ENCODE peak calls at places on chromosomes 7 and 10, in nine cellular contexts. One of them, this sample, is unnamed.

GRCh38 chr10:35271086-35271834 is 65.0 kb upstream of the CCNY start:
- DNase-seq in amygdala: no peak
- DNase-seq in naive thymus-derived CD8-positive, alpha-beta T cell: no peak
- DNase-seq in ELR: no peak
- DNase-seq in Calu3: no peak
- DNase-seq in C1 segment of cervical spinal cord: no peak
- DNase-seq in activated CD8-positive, alpha-beta T cell treated with anti-CD3 and anti-CD28 coated beads for 36 hours: no peak
- DNase-seq in AG04450: no peak
- DNase-seq in HFF-Myc: no peak
- DNase-seq in this sample: no peak

GRCh38 chr10:17229016-17229716 is 1.1 kb downstream of the VIM start:
- DNase-seq in amygdala: no peak
- DNase-seq in naive thymus-derived CD8-positive, alpha-beta T cell: peak
- DNase-seq in ELR: peak
- DNase-seq in Calu3: peak
- DNase-seq in C1 segment of cervical spinal cord: peak
- DNase-seq in activated CD8-positive, alpha-beta T cell treated with anti-CD3 and anti-CD28 coated beads for 36 hours: peak
- DNase-seq in AG04450: no peak
- DNase-seq in HFF-Myc: no peak
- DNase-seq in this sample: peak

GRCh38 chr7:4724648-4725013 is 42.5 kb downstream of the FOXK1 start:
- DNase-seq in amygdala: no peak
- DNase-seq in naive thymus-derived CD8-positive, alpha-beta T cell: no peak
- DNase-seq in ELR: peak
- DNase-seq in Calu3: peak
- DNase-seq in C1 segment of cervical spinal cord: no peak
- DNase-seq in activated CD8-positive, alpha-beta T cell treated with anti-CD3 and anti-CD28 coated beads for 36 hours: no peak
- DNase-seq in AG04450: no peak
- DNase-seq in HFF-Myc: no peak
- DNase-seq in this sample: no peak

GRCh38 chr7:21305455-21306235 is 122.2 kb upstream of the SP4 start:
- DNase-seq in amygdala: no peak
- DNase-seq in naive thymus-derived CD8-positive, alpha-beta T cell: no peak
- DNase-seq in ELR: no peak
- DNase-seq in Calu3: no peak
- DNase-seq in C1 segment of cervical spinal cord: no peak
- DNase-seq in activated CD8-positive, alpha-beta T cell treated with anti-CD3 and anti-CD28 coated beads for 36 hours: no peak
- DNase-seq in AG04450: no peak
- DNase-seq in HFF-Myc: no peak
- DNase-seq in this sample: no peak

GRCh38 chr10:47164800-47165128 is 135.2 kb upstream of the GDF10 start:
- DNase-seq in amygdala: no peak
- DNase-seq in naive thymus-derived CD8-positive, alpha-beta T cell: no peak
- DNase-seq in ELR: peak
- DNase-seq in Calu3: no peak
- DNase-seq in C1 segment of cervical spinal cord: no peak
- DNase-seq in activated CD8-positive, alpha-beta T cell treated with anti-CD3 and anti-CD28 coated beads for 36 hours: no peak
- DNase-seq in AG04450: no peak
- DNase-seq in HFF-Myc: no peak
- DNase-seq in this sample: no peak

GRCh38 chr10:69446650-69447151 is 4.6 kb upstream of the TSPAN15 start:
- DNase-seq in amygdala: no peak
- DNase-seq in naive thymus-derived CD8-positive, alpha-beta T cell: no peak
- DNase-seq in ELR: peak
- DNase-seq in Calu3: peak
- DNase-seq in C1 segment of cervical spinal cord: no peak
- DNase-seq in activated CD8-positive, alpha-beta T cell treated with anti-CD3 and anti-CD28 coated beads for 36 hours: no peak
- DNase-seq in AG04450: peak
- DNase-seq in HFF-Myc: peak
- DNase-seq in this sample: no peak

GRCh38 chr7:99357701-99358490 is 16.6 kb upstream of the ARPC1B start:
- DNase-seq in amygdala: no peak
- DNase-seq in naive thymus-derived CD8-positive, alpha-beta T cell: no peak
- DNase-seq in ELR: no peak
- DNase-seq in Calu3: no peak
- DNase-seq in C1 segment of cervical spinal cord: no peak
- DNase-seq in activated CD8-positive, alpha-beta T cell treated with anti-CD3 and anti-CD28 coated beads for 36 hours: no peak
- DNase-seq in AG04450: no peak
- DNase-seq in HFF-Myc: no peak
- DNase-seq in this sample: no peak

GRCh38 chr7:79714081-79714480 is 260.6 kb upstream of the MAGI2 start:
- DNase-seq in amygdala: no peak
- DNase-seq in naive thymus-derived CD8-positive, alpha-beta T cell: no peak
- DNase-seq in ELR: no peak
- DNase-seq in Calu3: no peak
- DNase-seq in C1 segment of cervical spinal cord: no peak
- DNase-seq in activated CD8-positive, alpha-beta T cell treated with anti-CD3 and anti-CD28 coated beads for 36 hours: no peak
- DNase-seq in AG04450: no peak
- DNase-seq in HFF-Myc: no peak
- DNase-seq in this sample: no peak

GRCh38 chr10:124725171-124725631 is 19.0 kb downstream of the FAM53B start:
- DNase-seq in amygdala: no peak
- DNase-seq in naive thymus-derived CD8-positive, alpha-beta T cell: no peak
- DNase-seq in ELR: no peak
- DNase-seq in Calu3: no peak
- DNase-seq in C1 segment of cervical spinal cord: no peak
- DNase-seq in activated CD8-positive, alpha-beta T cell treated with anti-CD3 and anti-CD28 coated beads for 36 hours: no peak
- DNase-seq in AG04450: no peak
- DNase-seq in HFF-Myc: no peak
- DNase-seq in this sample: no peak

GRCh38 chr10:132962623-132963429 is 20.5 kb upstream of the CFAP46 start:
- DNase-seq in amygdala: no peak
- DNase-seq in naive thymus-derived CD8-positive, alpha-beta T cell: no peak
- DNase-seq in ELR: peak
- DNase-seq in Calu3: no peak
- DNase-seq in C1 segment of cervical spinal cord: no peak
- DNase-seq in activated CD8-positive, alpha-beta T cell treated with anti-CD3 and anti-CD28 coated beads for 36 hours: no peak
- DNase-seq in AG04450: no peak
- DNase-seq in HFF-Myc: no peak
- DNase-seq in this sample: no peak

GRCh38 chr10:113020838-113021237 is 70.8 kb downstream of the TCF7L2 start:
- DNase-seq in amygdala: no peak
- DNase-seq in naive thymus-derived CD8-positive, alpha-beta T cell: no peak
- DNase-seq in ELR: no peak
- DNase-seq in Calu3: no peak
- DNase-seq in C1 segment of cervical spinal cord: no peak
- DNase-seq in activated CD8-positive, alpha-beta T cell treated with anti-CD3 and anti-CD28 coated beads for 36 hours: no peak
- DNase-seq in AG04450: no peak
- DNase-seq in HFF-Myc: no peak
- DNase-seq in this sample: no peak

GRCh38 chr10:102620615-102621417 is 23.5 kb upstream of the TRIM8 start:
- DNase-seq in amygdala: no peak
- DNase-seq in naive thymus-derived CD8-positive, alpha-beta T cell: no peak
- DNase-seq in ELR: no peak
- DNase-seq in Calu3: no peak
- DNase-seq in C1 segment of cervical spinal cord: no peak
- DNase-seq in activated CD8-positive, alpha-beta T cell treated with anti-CD3 and anti-CD28 coated beads for 36 hours: no peak
- DNase-seq in AG04450: no peak
- DNase-seq in HFF-Myc: no peak
- DNase-seq in this sample: no peak

GRCh38 chr7:106548491-106548890 is 112.5 kb downstream of the CCDC71L start:
- DNase-seq in amygdala: no peak
- DNase-seq in naive thymus-derived CD8-positive, alpha-beta T cell: no peak
- DNase-seq in ELR: no peak
- DNase-seq in Calu3: no peak
- DNase-seq in C1 segment of cervical spinal cord: no peak
- DNase-seq in activated CD8-positive, alpha-beta T cell treated with anti-CD3 and anti-CD28 coated beads for 36 hours: no peak
- DNase-seq in AG04450: no peak
- DNase-seq in HFF-Myc: no peak
- DNase-seq in this sample: no peak

GRCh38 chr10:77357611-77358010 is 280.0 kb downstream of the KCNMA1 start:
- DNase-seq in amygdala: no peak
- DNase-seq in naive thymus-derived CD8-positive, alpha-beta T cell: no peak
- DNase-seq in ELR: peak
- DNase-seq in Calu3: no peak
- DNase-seq in C1 segment of cervical spinal cord: no peak
- DNase-seq in activated CD8-positive, alpha-beta T cell treated with anti-CD3 and anti-CD28 coated beads for 36 hours: no peak
- DNase-seq in AG04450: peak
- DNase-seq in HFF-Myc: peak
- DNase-seq in this sample: no peak

GRCh38 chr7:54565432-54565831 is 23.3 kb downstream of the VSTM2A start:
- DNase-seq in amygdala: no peak
- DNase-seq in naive thymus-derived CD8-positive, alpha-beta T cell: no peak
- DNase-seq in ELR: no peak
- DNase-seq in Calu3: no peak
- DNase-seq in C1 segment of cervical spinal cord: no peak
- DNase-seq in activated CD8-positive, alpha-beta T cell treated with anti-CD3 and anti-CD28 coated beads for 36 hours: no peak
- DNase-seq in AG04450: no peak
- DNase-seq in HFF-Myc: no peak
- DNase-seq in this sample: no peak

GRCh38 chr7:83930262-83930661 is 264.3 kb downstream of the SEMA3A start:
- DNase-seq in amygdala: no peak
- DNase-seq in naive thymus-derived CD8-positive, alpha-beta T cell: no peak
- DNase-seq in ELR: no peak
- DNase-seq in Calu3: no peak
- DNase-seq in C1 segment of cervical spinal cord: no peak
- DNase-seq in activated CD8-positive, alpha-beta T cell treated with anti-CD3 and anti-CD28 coated beads for 36 hours: no peak
- DNase-seq in AG04450: no peak
- DNase-seq in HFF-Myc: no peak
- DNase-seq in this sample: no peak

GRCh38 chr7:1459930-1460756 is 873 bp upstream of the MICALL2 start:
- DNase-seq in amygdala: no peak
- DNase-seq in naive thymus-derived CD8-positive, alpha-beta T cell: no peak
- DNase-seq in ELR: peak
- DNase-seq in Calu3: peak
- DNase-seq in C1 segment of cervical spinal cord: no peak
- DNase-seq in activated CD8-positive, alpha-beta T cell treated with anti-CD3 and anti-CD28 coated beads for 36 hours: peak
- DNase-seq in AG04450: no peak
- DNase-seq in HFF-Myc: no peak
- DNase-seq in this sample: no peak

GRCh38 chr7:73602721-73603651 is 21.3 kb downstream of the MLXIPL start:
- DNase-seq in amygdala: no peak
- DNase-seq in naive thymus-derived CD8-positive, alpha-beta T cell: no peak
- DNase-seq in ELR: peak
- DNase-seq in Calu3: no peak
- DNase-seq in C1 segment of cervical spinal cord: peak
- DNase-seq in activated CD8-positive, alpha-beta T cell treated with anti-CD3 and anti-CD28 coated beads for 36 hours: no peak
- DNase-seq in AG04450: no peak
- DNase-seq in HFF-Myc: no peak
- DNase-seq in this sample: no peak

GRCh38 chr7:31550432-31550831 is 36.5 kb downstream of the ITPRID1 start:
- DNase-seq in amygdala: no peak
- DNase-seq in naive thymus-derived CD8-positive, alpha-beta T cell: no peak
- DNase-seq in ELR: no peak
- DNase-seq in Calu3: peak
- DNase-seq in C1 segment of cervical spinal cord: no peak
- DNase-seq in activated CD8-positive, alpha-beta T cell treated with anti-CD3 and anti-CD28 coated beads for 36 hours: no peak
- DNase-seq in AG04450: no peak
- DNase-seq in HFF-Myc: no peak
- DNase-seq in this sample: no peak

GRCh38 chr10:70053896-70054641 is 1.4 kb downstream of the MACROH2A2 start:
- DNase-seq in amygdala: no peak
- DNase-seq in naive thymus-derived CD8-positive, alpha-beta T cell: no peak
- DNase-seq in ELR: no peak
- DNase-seq in Calu3: peak
- DNase-seq in C1 segment of cervical spinal cord: no peak
- DNase-seq in activated CD8-positive, alpha-beta T cell treated with anti-CD3 and anti-CD28 coated beads for 36 hours: peak
- DNase-seq in AG04450: no peak
- DNase-seq in HFF-Myc: no peak
- DNase-seq in this sample: no peak

GRCh38 chr10:132793871-132794849 is 8.2 kb upstream of the NKX6-2 start:
- DNase-seq in amygdala: no peak
- DNase-seq in naive thymus-derived CD8-positive, alpha-beta T cell: no peak
- DNase-seq in ELR: no peak
- DNase-seq in Calu3: no peak
- DNase-seq in C1 segment of cervical spinal cord: no peak
- DNase-seq in activated CD8-positive, alpha-beta T cell treated with anti-CD3 and anti-CD28 coated beads for 36 hours: no peak
- DNase-seq in AG04450: no peak
- DNase-seq in HFF-Myc: no peak
- DNase-seq in this sample: no peak

GRCh38 chr7:335358-336148 is 45.6 kb downstream of the FOXL3 start:
- DNase-seq in amygdala: no peak
- DNase-seq in naive thymus-derived CD8-positive, alpha-beta T cell: no peak
- DNase-seq in ELR: no peak
- DNase-seq in Calu3: no peak
- DNase-seq in C1 segment of cervical spinal cord: no peak
- DNase-seq in activated CD8-positive, alpha-beta T cell treated with anti-CD3 and anti-CD28 coated beads for 36 hours: no peak
- DNase-seq in AG04450: no peak
- DNase-seq in HFF-Myc: no peak
- DNase-seq in this sample: no peak

GRCh38 chr7:157719705-157720655 is 383.2 kb downstream of the DNAJB6 start:
- DNase-seq in amygdala: no peak
- DNase-seq in naive thymus-derived CD8-positive, alpha-beta T cell: no peak
- DNase-seq in ELR: no peak
- DNase-seq in Calu3: no peak
- DNase-seq in C1 segment of cervical spinal cord: no peak
- DNase-seq in activated CD8-positive, alpha-beta T cell treated with anti-CD3 and anti-CD28 coated beads for 36 hours: no peak
- DNase-seq in AG04450: no peak
- DNase-seq in HFF-Myc: no peak
- DNase-seq in this sample: no peak

GRCh38 chr7:155882596-155882995 is 70.3 kb upstream of the SHH start:
- DNase-seq in amygdala: no peak
- DNase-seq in naive thymus-derived CD8-positive, alpha-beta T cell: no peak
- DNase-seq in ELR: peak
- DNase-seq in Calu3: no peak
- DNase-seq in C1 segment of cervical spinal cord: no peak
- DNase-seq in activated CD8-positive, alpha-beta T cell treated with anti-CD3 and anti-CD28 coated beads for 36 hours: no peak
- DNase-seq in AG04450: peak
- DNase-seq in HFF-Myc: no peak
- DNase-seq in this sample: no peak

GRCh38 chr7:46129831-46130230 is 208.8 kb upstream of the IGFBP3 start:
- DNase-seq in amygdala: no peak
- DNase-seq in naive thymus-derived CD8-positive, alpha-beta T cell: no peak
- DNase-seq in ELR: no peak
- DNase-seq in Calu3: no peak
- DNase-seq in C1 segment of cervical spinal cord: no peak
- DNase-seq in activated CD8-positive, alpha-beta T cell treated with anti-CD3 and anti-CD28 coated beads for 36 hours: no peak
- DNase-seq in AG04450: no peak
- DNase-seq in HFF-Myc: no peak
- DNase-seq in this sample: no peak

GRCh38 chr10:13604641-13605040 is 17.9 kb downstream of the PRPF18 start:
- DNase-seq in amygdala: no peak
- DNase-seq in naive thymus-derived CD8-positive, alpha-beta T cell: no peak
- DNase-seq in ELR: no peak
- DNase-seq in Calu3: no peak
- DNase-seq in C1 segment of cervical spinal cord: no peak
- DNase-seq in activated CD8-positive, alpha-beta T cell treated with anti-CD3 and anti-CD28 coated beads for 36 hours: no peak
- DNase-seq in AG04450: no peak
- DNase-seq in HFF-Myc: no peak
- DNase-seq in this sample: no peak

GRCh38 chr7:74302745-74303221 is 13.6 kb downstream of the CLIP2 start:
- DNase-seq in amygdala: no peak
- DNase-seq in naive thymus-derived CD8-positive, alpha-beta T cell: no peak
- DNase-seq in ELR: no peak
- DNase-seq in Calu3: no peak
- DNase-seq in C1 segment of cervical spinal cord: no peak
- DNase-seq in activated CD8-positive, alpha-beta T cell treated with anti-CD3 and anti-CD28 coated beads for 36 hours: no peak
- DNase-seq in AG04450: no peak
- DNase-seq in HFF-Myc: no peak
- DNase-seq in this sample: no peak